ENCODE peak calls at places on chromosomes 5 and 9, in nine cellular contexts. H is cardiac muscle cell; B is mammary epithelial cell; O is A549; W is fibroblast of lung; C is adrenal gland; G is CD8-positive, alpha-beta T cell; F is uterus; Y is GM23248. P is an unnamed sample. For H3K4me1, the result is how much of the 10 kb centered on the place peaks cover.

GRCh38 chr9:96150324-96151023 is 151.5 kb downstream of the HSD17B3 start:
- DNase-seq in H (no peak), B (no peak), O (no peak), W (peak), C (no peak), G (peak), F (no peak), Y (no peak), P (no peak)

GRCh38 chr5:135371738-135372232 is 27.2 kb downstream of the MACROH2A1 start:
- DNase-seq in H (no peak), B (no peak), O (no peak), W (peak), C (no peak), G (no peak), F (no peak), Y (peak), P (peak)

GRCh38 chr9:110476251-110476650 is 103.3 kb downstream of the SVEP1 start:
- DNase-seq in H (peak), B (no peak), O (no peak), W (no peak), C (no peak), G (no peak), F (no peak), Y (no peak), P (no peak)

GRCh38 chr5:93578813-93579560 is 2.0 kb downstream of the NR2F1-AS1 start:
- DNase-seq in H (no peak), B (no peak), O (no peak), W (peak), C (peak), G (no peak), F (peak), Y (no peak), P (peak)

GRCh38 chr9:94182532-94182931 is 76.6 kb upstream of the ZNF169 start:
- DNase-seq in H (no peak), B (no peak), O (no peak), W (no peak), C (no peak), G (no peak), F (no peak), Y (no peak), P (no peak)

GRCh38 chr9:70390922-70391321 is 23.5 kb downstream of the KLF9 start:
- DNase-seq in H (no peak), B (no peak), O (no peak), W (peak), C (no peak), G (no peak), F (no peak), Y (no peak), P (no peak)

GRCh38 chr9:98287383-98287782 is 31.9 kb upstream of the TBC1D2 start:
- DNase-seq in H (no peak), B (no peak), O (no peak), W (no peak), C (no peak), G (no peak), F (no peak), Y (no peak), P (no peak)

GRCh38 chr5:86880785-86881492 is 263.2 kb downstream of the COX7C start:
- DNase-seq in H (peak), B (peak), O (peak), W (peak), C (peak), G (peak), F (peak), Y (peak), P (peak)

GRCh38 chr9:131971482-131972074 is 108.1 kb downstream of the MED27 start:
- DNase-seq in H (no peak), B (no peak), O (no peak), W (no peak), C (no peak), G (no peak), F (no peak), Y (no peak), P (no peak)

GRCh38 chr9:32483343-32483742 is 42.7 kb downstream of the RIGI start:
- DNase-seq in H (no peak), B (no peak), O (no peak), W (no peak), C (no peak), G (no peak), F (no peak), Y (no peak), P (no peak)

GRCh38 chr5:160471761-160472160 is 50.1 kb downstream of the PTTG1 start:
- DNase-seq in H (no peak), B (no peak), O (no peak), W (no peak), C (no peak), G (no peak), F (no peak), Y (no peak), P (no peak)

DNA sequence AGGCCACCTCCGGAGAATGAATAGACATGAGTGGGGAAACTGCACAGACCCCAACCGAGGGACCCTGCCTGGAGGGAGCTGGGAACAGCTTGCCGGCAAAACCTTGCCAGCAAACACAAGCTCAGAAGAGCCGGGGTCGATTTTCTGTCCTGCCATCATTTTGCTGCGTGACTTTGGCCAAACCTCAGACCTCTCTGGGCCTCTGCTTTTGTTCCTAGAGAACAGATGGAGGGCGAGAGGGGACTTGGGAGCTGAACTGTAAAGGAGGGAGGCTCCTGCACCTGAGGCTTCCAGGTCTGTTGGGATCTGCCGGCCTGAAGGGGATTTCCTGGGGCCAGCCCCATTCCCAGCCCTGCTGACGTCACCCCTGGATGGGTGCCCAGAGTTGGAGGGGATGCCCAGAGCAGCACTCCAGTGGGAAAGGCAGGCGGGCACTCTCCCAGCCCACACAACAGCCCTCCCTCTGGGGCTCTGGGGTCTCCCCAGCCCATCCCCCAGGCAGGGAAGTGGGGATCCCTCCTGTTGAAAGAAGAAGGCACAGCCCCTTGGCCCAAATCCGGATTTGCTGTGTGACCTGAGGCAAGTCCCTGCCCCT is 40.4 kb upstream of the SYNPO start:
- DNase-seq in H (no peak), B (peak), O (peak), W (peak), C (peak), G (no peak), F (peak), Y (peak), P (peak)
- H3K4me1 ChIP-seq in H (under half), B (under half), O (under half), W (under half), C (under half), G (under half), F (under half), Y (under half), P (under half)

GRCh38 chr9:125649826-125650225 is 57.2 kb downstream of the MAPKAP1 start:
- DNase-seq in H (no peak), B (peak), O (no peak), W (no peak), C (no peak), G (no peak), F (no peak), Y (peak), P (no peak)

GRCh38 chr9:125644819-125645507 is 62.0 kb downstream of the MAPKAP1 start:
- DNase-seq in H (no peak), B (no peak), O (no peak), W (peak), C (no peak), G (no peak), F (no peak), Y (no peak), P (peak)

GRCh38 chr9:125649315-125649714 is 57.7 kb downstream of the MAPKAP1 start:
- DNase-seq in H (no peak), B (peak), O (peak), W (peak), C (peak), G (no peak), F (no peak), Y (peak), P (peak)

GRCh38 chr9:125648294-125648693 is 58.7 kb downstream of the MAPKAP1 start:
- DNase-seq in H (no peak), B (no peak), O (no peak), W (no peak), C (no peak), G (no peak), F (no peak), Y (no peak), P (no peak)

DNA sequence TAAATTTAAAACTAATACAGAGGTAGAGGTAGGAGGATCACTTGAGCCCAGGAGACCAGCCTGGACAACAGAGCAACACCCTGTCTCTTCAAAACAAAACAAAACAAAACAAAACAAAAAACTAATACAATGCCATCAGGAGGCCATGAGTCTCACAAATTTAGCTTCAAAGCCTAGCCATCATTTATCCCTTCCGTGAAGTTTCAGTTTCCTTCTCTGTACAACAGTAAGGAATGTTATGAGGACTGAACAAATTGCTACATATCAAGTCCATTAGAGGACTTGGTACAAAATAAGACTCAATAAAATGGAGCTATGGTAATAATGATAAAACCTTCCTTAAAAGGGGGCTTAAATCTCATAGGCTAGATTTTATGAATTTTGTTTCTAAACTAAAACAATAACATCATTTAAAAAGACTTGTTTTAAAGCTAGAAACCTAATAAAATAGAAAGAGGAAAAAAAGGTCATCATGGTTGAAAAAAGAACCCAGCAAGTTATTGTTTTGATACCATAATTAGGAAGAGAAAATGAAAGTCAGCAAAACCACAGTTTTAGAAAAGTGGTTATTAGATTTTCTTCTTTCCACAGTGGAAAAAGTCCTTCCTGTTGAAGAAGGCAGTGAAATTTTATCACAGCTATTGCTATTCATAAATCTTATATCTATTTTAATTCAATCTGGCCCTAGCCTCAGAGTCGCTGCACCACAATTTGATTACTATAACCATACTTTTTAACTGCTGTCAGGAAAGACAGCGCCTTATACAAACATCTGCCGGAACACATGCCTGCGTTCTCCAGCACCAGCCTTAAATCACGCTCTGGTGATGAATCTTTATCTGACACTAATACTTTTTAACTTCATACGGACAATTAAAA is 60.5 kb downstream of the MAPKAP1 start:
- DNase-seq in H (no peak), B (no peak), O (no peak), W (peak), C (no peak), G (no peak), F (no peak), Y (peak), P (peak)
- H3K4me1 ChIP-seq in H (under half), B (under half), O (under half), W (under half), C (under half), G (under half), F (under half), Y (half or more), P (under half)

DNA sequence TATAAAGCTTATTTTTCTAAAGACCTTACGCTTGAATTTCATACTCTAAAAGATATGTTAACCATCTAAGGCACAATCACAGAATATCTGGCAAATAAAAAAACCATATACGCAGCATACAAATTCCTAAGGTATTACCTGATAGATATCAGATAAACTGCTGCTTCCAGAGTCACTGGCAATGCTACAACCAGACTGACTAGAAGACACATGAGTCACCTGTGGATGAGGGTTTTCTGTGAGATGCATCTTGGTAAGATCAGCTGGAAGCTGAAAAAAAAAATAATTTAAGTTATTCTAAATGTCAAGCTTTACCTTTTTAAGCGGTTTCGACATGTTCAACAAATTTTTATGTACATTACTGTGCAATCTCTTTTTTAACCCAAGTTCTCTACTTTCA is 113.8 kb downstream of the RAPGEF6 start:
- DNase-seq in H (no peak), B (peak), O (no peak), W (peak), C (no peak), G (no peak), F (no peak), Y (peak), P (peak)
- H3K4me1 ChIP-seq in H (under half), B (under half), O (under half), W (under half), C (under half), G (under half), F (under half), Y (under half), P (under half)

GRCh38 chr9:120926397-120926928 is at the start of gene TRAF1:
- DNase-seq in H (no peak), B (no peak), O (no peak), W (peak), C (no peak), G (no peak), F (no peak), Y (no peak), P (no peak)

GRCh38 chr9:120929392-120929791 is 2.8 kb upstream of the TRAF1 start:
- DNase-seq in H (no peak), B (no peak), O (no peak), W (no peak), C (no peak), G (no peak), F (no peak), Y (no peak), P (no peak)

GRCh38 chr9:120928720-120929389 is 2.3 kb upstream of the TRAF1 start:
- DNase-seq in H (peak), B (peak), O (peak), W (peak), C (peak), G (peak), F (peak), Y (peak), P (peak)

GRCh38 chr9:120927125-120928014 is 774 bp upstream of the TRAF1 start:
- DNase-seq in H (no peak), B (no peak), O (no peak), W (no peak), C (no peak), G (no peak), F (no peak), Y (no peak), P (no peak)

DNA sequence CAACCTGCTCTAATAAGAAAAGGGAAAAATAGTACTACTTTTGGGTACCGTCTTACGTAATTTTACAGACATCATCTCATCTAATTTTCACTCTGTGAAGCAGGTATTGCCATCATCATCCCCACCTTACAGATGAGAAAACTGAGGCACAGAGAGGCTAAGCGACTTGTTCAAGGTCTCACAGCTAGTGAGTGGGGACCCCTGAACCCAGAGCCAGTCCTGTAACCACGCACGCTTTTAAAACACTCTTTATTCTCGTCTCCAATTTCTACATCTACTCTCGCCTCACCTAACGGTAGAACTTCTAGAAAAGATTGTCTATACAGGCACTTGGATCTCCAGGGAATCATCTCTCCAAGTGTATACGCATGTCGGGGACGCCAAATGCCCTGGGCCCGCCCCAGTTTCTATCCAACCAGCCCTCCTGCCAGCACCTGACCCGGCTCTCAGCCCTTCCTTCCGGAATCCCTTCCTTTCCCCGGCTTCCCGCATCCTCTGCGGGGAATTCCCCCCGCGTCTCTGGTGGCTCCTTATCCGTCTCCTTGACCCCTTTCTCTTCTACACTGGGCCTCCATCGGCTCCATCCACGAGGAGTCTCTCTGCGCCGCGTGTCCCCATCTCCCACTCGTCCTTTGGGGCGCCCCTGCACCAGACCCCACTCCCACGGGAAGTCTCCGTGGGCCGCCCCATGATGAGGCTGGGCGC is 1.6 kb upstream of the TRAF1 start:
- DNase-seq in H (no peak), B (no peak), O (no peak), W (no peak), C (peak), G (peak), F (peak), Y (peak), P (no peak)
- H3K4me1 ChIP-seq in H (under half), B (under half), O (under half), W (under half), C (under half), G (half or more), F (under half), Y (under half), P (under half)

GRCh38 chr9:36415822-36416515 is 15.9 kb upstream of the RNF38 start:
- DNase-seq in H (peak), B (no peak), O (no peak), W (no peak), C (no peak), G (no peak), F (no peak), Y (no peak), P (no peak)
- H3K4me1 ChIP-seq in H (under half), B (under half), O (under half), W (under half), C (under half), G (under half), F (under half), Y (under half), P (under half)

GRCh38 chr5:111774525-111774924 is 17.5 kb upstream of the NREP start:
- DNase-seq in H (peak), B (peak), O (no peak), W (peak), C (no peak), G (no peak), F (no peak), Y (no peak), P (peak)
- H3K4me1 ChIP-seq in H (under half), B (under half), O (under half), W (under half), C (under half), G (under half), F (under half), Y (under half), P (under half)

DNA sequence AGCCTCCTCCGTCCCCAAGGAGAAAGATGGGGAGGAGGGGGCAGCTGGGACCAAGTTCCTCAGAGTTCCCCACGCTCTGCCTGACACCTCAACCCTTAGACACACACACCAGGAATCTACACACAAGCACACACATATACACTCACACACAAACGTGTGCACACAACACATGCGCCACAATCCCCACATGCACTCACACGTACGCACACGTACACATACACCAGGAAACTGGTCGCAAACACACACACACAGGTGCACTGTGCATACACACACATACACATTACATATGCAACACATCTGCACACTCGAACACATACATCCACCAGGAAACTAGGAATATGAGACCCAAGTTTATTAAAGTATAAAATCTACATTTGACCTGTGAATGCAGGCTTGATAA is 50.4 kb downstream of the ROR2 start:
- DNase-seq in H (no peak), B (no peak), O (no peak), W (no peak), C (no peak), G (no peak), F (no peak), Y (no peak), P (no peak)
- H3K4me1 ChIP-seq in H (half or more), B (under half), O (under half), W (under half), C (under half), G (under half), F (under half), Y (under half), P (under half)

GRCh38 chr5:163269624-163270023 is 167.8 kb upstream of the CCNG1 start:
- DNase-seq in H (peak), B (no peak), O (no peak), W (peak), C (no peak), G (no peak), F (no peak), Y (no peak), P (peak)
- H3K4me1 ChIP-seq in H (under half), B (under half), O (under half), W (under half), C (under half), G (under half), F (under half), Y (under half), P (under half)